ENCODE peak calls at places on chromosomes 2 and 18, in seven cellular contexts. L, M, T, U, Y, J and A are unnamed samples.
A peak's percentile ranks its signal among the peaks of the same experiment; 100 is the strongest.

GRCh38 chr2:120912101-120912985 is 176.7 kb downstream of the GLI2 start:
- DNase-seq in L (no peak), M (no peak), T (no peak), U (peak; percentile 90), Y (peak; percentile 45), J (no peak), A (no peak)

GRCh38 chr2:17416891-17417391 is 101.3 kb downstream of the RAD51AP2 start:
- DNase-seq in L (no peak), M (no peak), T (no peak), U (peak; percentile 35), Y (peak; percentile 82), J (no peak), A (no peak)

GRCh38 chr2:151795646-151796240 is 32.5 kb downstream of the ARL5A start:
- DNase-seq in L (no peak), M (no peak), T (no peak), U (no peak), Y (no peak), J (no peak), A (no peak)

GRCh38 chr2:71804251-71804650 is 343.4 kb downstream of the CYP26B1 start:
- DNase-seq in L (no peak), M (no peak), T (no peak), U (no peak), Y (no peak), J (no peak), A (no peak)

GRCh38 chr2:44304258-44304657 is 29.0 kb downstream of the SLC3A1 start:
- DNase-seq in L (no peak), M (no peak), T (no peak), U (no peak), Y (no peak), J (no peak), A (no peak)

GRCh38 chr18:79972720-79973119 is 8.3 kb downstream of the HSBP1L1 start:
- DNase-seq in L (no peak), M (no peak), T (no peak), U (no peak), Y (no peak), J (no peak), A (no peak)

GRCh38 chr2:67564076-67564475 is 166.9 kb downstream of the ETAA1 start:
- DNase-seq in L (no peak), M (no peak), T (no peak), U (peak; percentile 48), Y (no peak), J (no peak), A (no peak)

GRCh38 chr2:86592547-86593230 is 29.4 kb upstream of the CHMP3 start:
- DNase-seq in L (no peak), M (no peak), T (no peak), U (peak; percentile 22), Y (no peak), J (no peak), A (no peak)

GRCh38 chr2:191311-192190 is 72.3 kb downstream of the SH3YL1 start:
- DNase-seq in L (no peak), M (no peak), T (no peak), U (no peak), Y (no peak), J (no peak), A (no peak)

GRCh38 chr2:45554764-45555163 is 56.3 kb downstream of the SRBD1 start:
- DNase-seq in L (no peak), M (no peak), T (no peak), U (peak; percentile 35), Y (no peak), J (no peak), A (no peak)

GRCh38 chr2:152320814-152321213 is 14.2 kb upstream of the FMNL2 start:
- DNase-seq in L (no peak), M (no peak), T (no peak), U (no peak), Y (no peak), J (no peak), A (no peak)

GRCh38 chr2:60484080-60484737 is 69.2 kb downstream of the BCL11A start:
- DNase-seq in L (no peak), M (no peak), T (peak; percentile 53), U (peak; percentile 56), Y (no peak), J (no peak), A (no peak)

GRCh38 chr18:3037423-3037915 is 24.5 kb upstream of the LPIN2 start:
- DNase-seq in L (no peak), M (no peak), T (peak; percentile 30), U (peak; percentile 74), Y (peak; percentile 77), J (no peak), A (no peak)

GRCh38 chr2:234957533-234958135 is 5.8 kb downstream of the SH3BP4 start:
- DNase-seq in L (no peak), M (no peak), T (no peak), U (peak; percentile 70), Y (peak; percentile 72), J (no peak), A (no peak)

GRCh38 chr2:199988176-199988575 is 32.8 kb downstream of the MAIP1 start:
- DNase-seq in L (no peak), M (no peak), T (no peak), U (peak; percentile 57), Y (no peak), J (no peak), A (no peak)

GRCh38 chr2:152421521-152422367 is 86.8 kb downstream of the FMNL2 start:
- DNase-seq in L (no peak), M (no peak), T (no peak), U (peak; percentile 97), Y (peak; percentile 92), J (peak; percentile 23), A (no peak)

GRCh38 chr2:95730813-95731212 is 139.0 kb downstream of the TRIM43 start:
- DNase-seq in L (no peak), M (no peak), T (no peak), U (no peak), Y (no peak), J (peak; percentile 28), A (no peak)

GRCh38 chr18:23057096-23057495 is 78.2 kb upstream of the CABLES1 start:
- DNase-seq in L (no peak), M (no peak), T (no peak), U (no peak), Y (no peak), J (no peak), A (no peak)

GRCh38 chr18:23054553-23054952 is 80.7 kb upstream of the CABLES1 start:
- DNase-seq in L (no peak), M (no peak), T (no peak), U (no peak), Y (no peak), J (no peak), A (no peak)

GRCh38 chr18:23049698-23050373 is 85.4 kb upstream of the CABLES1 start:
- DNase-seq in L (no peak), M (no peak), T (no peak), U (no peak), Y (no peak), J (no peak), A (no peak)

GRCh38 chr18:23056315-23056714 is 79.0 kb upstream of the CABLES1 start:
- DNase-seq in L (no peak), M (no peak), T (no peak), U (no peak), Y (no peak), J (no peak), A (no peak)

DNA sequence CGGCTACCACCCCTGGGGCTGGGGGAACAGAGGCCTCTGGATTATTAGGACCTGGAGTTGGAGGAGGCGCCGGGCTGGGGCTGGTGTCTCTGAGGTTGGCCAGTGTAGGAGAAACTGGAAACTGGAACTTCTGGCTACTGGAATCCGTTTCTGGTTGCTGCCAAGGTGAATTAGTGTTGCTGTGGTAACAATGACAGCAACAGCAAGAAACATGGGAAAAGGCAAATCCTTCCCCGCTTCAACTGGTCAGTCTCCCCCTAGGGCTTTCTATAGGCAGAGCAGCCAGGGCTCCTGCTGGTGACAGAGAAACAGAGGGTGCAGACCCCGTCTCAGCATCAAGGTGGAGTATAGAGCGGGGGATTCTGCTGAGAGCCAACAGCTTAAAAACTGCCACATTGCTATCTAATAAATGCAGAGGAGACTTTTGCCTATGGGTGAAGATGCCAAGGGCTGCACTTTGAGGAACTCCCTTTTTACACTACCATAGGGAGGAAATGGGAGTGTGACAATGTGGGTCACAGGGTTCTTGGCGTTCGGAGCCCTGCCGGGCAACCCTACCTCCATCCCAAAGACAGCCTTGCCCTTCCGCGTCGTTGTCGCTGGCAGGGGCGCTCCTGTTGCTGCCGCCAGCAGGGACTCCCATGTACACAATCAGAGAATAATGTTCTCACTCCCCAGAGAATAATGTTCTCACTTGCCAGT is 81.4 kb upstream of the CABLES1 start:
- DNase-seq in L (peak; percentile 41), M (no peak), T (no peak), U (peak; percentile 73), Y (peak; percentile 13), J (peak; percentile 33), A (no peak)
- TF ChIP-seq CTCF in L (peak; percentile 44), M (no peak), T (no peak), U (peak; percentile 46), Y (no peak), J (peak; percentile 50), A (no peak)

GRCh38 chr2:233281553-233281952 is 26.1 kb upstream of the SAG start:
- DNase-seq in L (no peak), M (no peak), T (no peak), U (no peak), Y (no peak), J (no peak), A (no peak)
- TF ChIP-seq CTCF in L (no peak), M (no peak), T (no peak), U (no peak), Y (no peak), J (no peak), A (no peak)

DNA sequence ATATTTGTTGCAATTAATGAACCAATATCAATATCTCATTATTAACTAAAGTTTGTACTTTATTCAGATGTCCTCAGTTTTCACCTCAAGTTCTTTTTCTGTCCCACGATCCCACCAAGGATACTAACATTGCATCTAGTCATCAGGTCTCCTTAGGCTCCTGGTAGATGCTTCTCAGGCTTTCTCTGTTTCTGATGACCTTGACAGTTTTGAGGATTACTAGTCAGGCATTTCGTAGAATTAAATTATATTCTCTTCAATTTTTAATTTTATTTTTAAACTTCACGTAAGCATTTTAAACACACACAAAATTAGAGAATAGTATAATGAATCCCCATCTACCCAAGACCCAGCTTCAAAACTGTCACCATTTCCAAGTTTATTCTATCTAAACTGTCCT is 5.6 kb upstream of the ACYP2 start:
- DNase-seq in L (no peak), M (no peak), T (no peak), U (no peak), Y (no peak), J (no peak), A (no peak)
- TF ChIP-seq CTCF in L (no peak), M (no peak), T (no peak), U (no peak), Y (no peak), J (no peak), A (no peak)

DNA sequence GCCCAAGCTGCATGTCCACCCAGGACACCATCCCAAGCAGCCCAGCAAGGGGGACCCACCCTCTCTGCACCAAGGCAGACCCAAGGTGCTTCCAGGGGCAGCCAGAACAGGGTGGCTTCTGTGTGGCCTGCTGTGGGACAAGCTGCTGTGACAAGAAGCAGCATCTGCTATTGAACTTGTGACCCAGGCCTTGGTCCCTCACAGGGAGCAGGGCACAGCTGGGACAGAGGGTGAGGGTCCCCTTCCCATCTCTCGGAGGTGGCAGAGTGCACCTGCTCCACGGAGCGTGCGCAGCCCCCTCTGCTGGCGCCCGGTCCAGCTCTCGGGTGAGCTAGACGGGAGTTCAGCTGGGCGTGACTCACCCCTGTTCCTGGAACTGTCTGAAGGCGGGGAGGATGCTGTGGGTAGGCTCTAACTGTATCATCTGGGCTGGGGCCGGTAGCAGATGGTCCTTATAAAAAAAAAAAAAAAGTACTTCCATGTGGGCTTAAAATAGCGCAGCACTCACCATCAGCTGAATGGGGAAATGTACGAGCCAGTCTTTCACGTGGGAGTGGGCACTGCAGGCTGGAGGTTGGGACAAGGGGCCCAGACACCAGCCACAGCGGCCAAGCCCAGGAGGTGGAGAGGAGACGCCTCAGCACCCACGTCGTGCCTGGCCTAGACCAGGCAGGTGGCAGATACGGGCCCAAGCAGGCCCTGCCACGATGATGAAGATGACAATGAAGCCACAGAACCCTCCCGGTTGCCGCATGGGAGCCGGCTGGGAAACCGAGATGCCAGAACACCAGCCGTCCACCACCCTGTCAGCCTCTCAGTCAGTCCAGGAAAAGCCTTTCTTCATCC is 136.8 kb upstream of the ID2 start:
- DNase-seq in L (no peak), M (peak; percentile 19), T (peak; percentile 78), U (peak; percentile 81), Y (no peak), J (peak; percentile 90), A (peak; percentile 58)
- TF ChIP-seq CTCF in L (no peak), M (no peak), T (peak; percentile 37), U (peak; percentile 1), Y (no peak), J (peak; percentile 62), A (no peak)